ENCODE peak calls at places on chromosome 5, in seven cellular contexts. One of them, this sample, is unnamed.

GRCh38 chr5:76367623-76368366 is 35.3 kb upstream of the IQGAP2 start:
- DNase-seq in skeletal muscle cell: no peak
- DNase-seq in choroid plexus epithelial cell: peak
- DNase-seq in iris pigment epithelial cell: peak
- DNase-seq in activated T-cell treated with anti-CD3 and anti-CD28 coated beads for 1 hour: no peak
- DNase-seq in stomach: no peak
- DNase-seq in T-helper 2 cell: no peak
- DNase-seq in this sample: no peak

GRCh38 chr5:96146675-96147074 is 185.0 kb upstream of the ELL2 start:
- DNase-seq in choroid plexus epithelial cell: peak
- DNase-seq in activated T-cell treated with anti-CD3 and anti-CD28 coated beads for 1 hour: no peak
- DNase-seq in T-helper 2 cell: no peak
- DNase-seq in stomach: no peak
- DNase-seq in iris pigment epithelial cell: peak
- DNase-seq in skeletal muscle cell: peak
- DNase-seq in this sample: peak

GRCh38 chr5:67268233-67269011 is 71.8 kb upstream of the CD180 start:
- DNase-seq in activated T-cell treated with anti-CD3 and anti-CD28 coated beads for 1 hour: no peak
- DNase-seq in stomach: peak
- DNase-seq in choroid plexus epithelial cell: peak
- DNase-seq in iris pigment epithelial cell: peak
- DNase-seq in T-helper 2 cell: no peak
- DNase-seq in skeletal muscle cell: peak
- DNase-seq in this sample: peak

GRCh38 chr5:75265731-75266130 is 29.1 kb upstream of the ANKRD31 start:
- DNase-seq in choroid plexus epithelial cell: peak
- DNase-seq in skeletal muscle cell: peak
- DNase-seq in stomach: no peak
- DNase-seq in iris pigment epithelial cell: peak
- DNase-seq in T-helper 2 cell: peak
- DNase-seq in activated T-cell treated with anti-CD3 and anti-CD28 coated beads for 1 hour: no peak
- DNase-seq in this sample: peak

GRCh38 chr5:139841549-139841948 is 45.9 kb downstream of the PSD2 start:
- DNase-seq in activated T-cell treated with anti-CD3 and anti-CD28 coated beads for 1 hour: no peak
- DNase-seq in T-helper 2 cell: no peak
- DNase-seq in stomach: no peak
- DNase-seq in choroid plexus epithelial cell: no peak
- DNase-seq in iris pigment epithelial cell: no peak
- DNase-seq in skeletal muscle cell: no peak
- DNase-seq in this sample: no peak

GRCh38 chr5:115873392-115873791 is 31.7 kb downstream of the AP3S1 start:
- DNase-seq in skeletal muscle cell: peak
- DNase-seq in stomach: no peak
- DNase-seq in activated T-cell treated with anti-CD3 and anti-CD28 coated beads for 1 hour: no peak
- DNase-seq in T-helper 2 cell: no peak
- DNase-seq in iris pigment epithelial cell: peak
- DNase-seq in choroid plexus epithelial cell: peak
- DNase-seq in this sample: peak

GRCh38 chr5:113043491-113043931 is 66.9 kb downstream of the DCP2 start:
- DNase-seq in activated T-cell treated with anti-CD3 and anti-CD28 coated beads for 1 hour: peak
- DNase-seq in choroid plexus epithelial cell: no peak
- DNase-seq in T-helper 2 cell: no peak
- DNase-seq in skeletal muscle cell: no peak
- DNase-seq in iris pigment epithelial cell: no peak
- DNase-seq in stomach: no peak
- DNase-seq in this sample: peak

GRCh38 chr5:14457475-14457874 is 124.1 kb upstream of the OTULINL start:
- DNase-seq in skeletal muscle cell: no peak
- DNase-seq in iris pigment epithelial cell: no peak
- DNase-seq in activated T-cell treated with anti-CD3 and anti-CD28 coated beads for 1 hour: no peak
- DNase-seq in T-helper 2 cell: no peak
- DNase-seq in stomach: no peak
- DNase-seq in choroid plexus epithelial cell: no peak
- DNase-seq in this sample: no peak

This sample was measured in fibroblast of lung.